ENCODE peak calls at places on chromosomes 6 and 20, in five cellular contexts. S is stomach, N is glomerular endothelial cell, B is activated T-cell treated with anti-CD3 and anti-CD28 coated beads for 1 hour, O is Calu3. E is an unnamed sample.

GRCh38 chr20:22567944-22568871 is 16.2 kb downstream of the FOXA2 start:
- DNase-seq in S (peak; percentile 66), N (no peak), B (no peak), O (no peak), E (no peak)

GRCh38 chr20:60123652-60124051 is 165.4 kb downstream of the CDH26 start:
- DNase-seq in S (no peak), N (no peak), B (no peak), O (no peak), E (no peak)

GRCh38 chr6:84137051-84137375 is 90.4 kb downstream of the CEP162 start:
- DNase-seq in S (no peak), N (no peak), B (no peak), O (no peak), E (no peak)

GRCh38 chr6:109693128-109693527 is 2.0 kb downstream of the FIG4 start:
- DNase-seq in S (no peak), N (no peak), B (no peak), O (no peak), E (no peak)

GRCh38 chr6:170101281-170102035 is 189.4 kb downstream of the DLL1 start:
- DNase-seq in S (peak; percentile 17), N (no peak), B (no peak), O (no peak), E (no peak)

GRCh38 chr6:134819236-134819635 is 130.7 kb downstream of the ALDH8A1 start:
- DNase-seq in S (no peak), N (no peak), B (no peak), O (no peak), E (no peak)

GRCh38 chr6:165515963-165516624 is 146.9 kb downstream of the PDE10A start:
- DNase-seq in S (no peak), N (no peak), B (no peak), O (no peak), E (no peak)

GRCh38 chr20:13085275-13085674 is 76.5 kb downstream of the SPTLC3 start:
- DNase-seq in S (no peak), N (no peak), B (no peak), O (no peak), E (no peak)

GRCh38 chr6:18488526-18489270 is 101.5 kb downstream of the RNF144B start:
- DNase-seq in S (no peak), N (no peak), B (no peak), O (no peak), E (no peak)

GRCh38 chr6:13334953-13335352 is 6.6 kb upstream of the TBC1D7 start:
- DNase-seq in S (no peak), N (no peak), B (no peak), O (no peak), E (no peak)

GRCh38 chr20:57809661-57810172 is 99.9 kb upstream of the PMEPA1 start:
- DNase-seq in S (no peak), N (no peak), B (no peak), O (no peak), E (no peak)

GRCh38 chr6:39217177-39217864 is 12.0 kb downstream of the KCNK5 start:
- DNase-seq in S (peak; percentile 51), N (no peak), B (no peak), O (no peak), E (no peak)

GRCh38 chr6:149334682-149335160 is 17.2 kb downstream of the TAB2 start:
- DNase-seq in S (peak; percentile 34), N (no peak), B (no peak), O (peak; percentile 41), E (no peak)

GRCh38 chr6:82767037-82767436 is 298.6 kb downstream of the UBE3D start:
- DNase-seq in S (no peak), N (no peak), B (no peak), O (no peak), E (no peak)

GRCh38 chr6:45367999-45368398 is 9.7 kb downstream of the SUPT3H start:
- DNase-seq in S (no peak), N (no peak), B (no peak), O (no peak), E (no peak)

GRCh38 chr20:35597186-35597585 is 18.4 kb upstream of the SPAG4 start:
- DNase-seq in S (no peak), N (no peak), B (no peak), O (no peak), E (no peak)

GRCh38 chr6:141957271-141957670 is 175.5 kb upstream of the GJE1 start:
- DNase-seq in S (no peak), N (no peak), B (no peak), O (no peak), E (no peak)

GRCh38 chr6:170090561-170090960 is 200.3 kb downstream of the DLL1 start:
- DNase-seq in S (no peak), N (no peak), B (no peak), O (no peak), E (no peak)